ENCODE peak calls at places on chromosome 7, in four cellular contexts. S is MM.1S, C is HFF-Myc, Z is gastrocnemius medialis. Y is an unnamed sample.

GRCh38 chr7:157787275-157787701 is 450.5 kb downstream of the DNAJB6 start:
- DNase-seq in S (no peak), C (no peak), Z (no peak), Y (no peak)

GRCh38 chr7:136956232-136956631 is 87.8 kb downstream of the CHRM2 start:
- DNase-seq in S (peak), C (peak), Z (no peak), Y (peak)

GRCh38 chr7:36967387-36967786 is 243.1 kb upstream of the AOAH start:
- DNase-seq in S (peak), C (peak), Z (peak), Y (peak)

GRCh38 chr7:100863406-100863950 is 3.7 kb upstream of the TRIP6 start:
- DNase-seq in S (no peak), C (no peak), Z (no peak), Y (no peak)

GRCh38 chr7:140260338-140260737 is 83.6 kb upstream of the KDM7A start:
- DNase-seq in S (no peak), C (no peak), Z (no peak), Y (no peak)

GRCh38 chr7:1242129-1242572 is 9.5 kb downstream of the UNCX start:
- DNase-seq in S (no peak), C (no peak), Z (no peak), Y (no peak)

GRCh38 chr7:1459930-1460756 is 873 bp upstream of the MICALL2 start:
- DNase-seq in S (peak), C (no peak), Z (no peak), Y (no peak)

GRCh38 chr7:117048114-117048853 is 95.0 kb downstream of the ST7 start:
- DNase-seq in S (no peak), C (no peak), Z (no peak), Y (no peak)

GRCh38 chr7:143248781-143249354 is 14.4 kb upstream of the GSTK1 start:
- DNase-seq in S (no peak), C (no peak), Z (no peak), Y (no peak)

GRCh38 chr7:45872116-45873034 is 507 bp downstream of the CCDC201 start:
- DNase-seq in S (peak), C (no peak), Z (no peak), Y (no peak)

GRCh38 chr7:20153999-20154398 is 63.2 kb downstream of the MACC1 start:
- DNase-seq in S (no peak), C (no peak), Z (no peak), Y (no peak)

GRCh38 chr7:46162582-46162981 is 241.5 kb upstream of the IGFBP3 start:
- DNase-seq in S (no peak), C (no peak), Z (no peak), Y (no peak)

GRCh38 chr7:108345710-108346336 is 110.4 kb downstream of the NRCAM start:
- DNase-seq in S (no peak), C (no peak), Z (no peak), Y (no peak)

GRCh38 chr7:33979807-33980355 is 74.5 kb downstream of the BMPER start:
- DNase-seq in S (no peak), C (peak), Z (no peak), Y (peak)

GRCh38 chr7:43481905-43482678 is 100.8 kb upstream of the STK17A start:
- DNase-seq in S (no peak), C (peak), Z (no peak), Y (no peak)

GRCh38 chr7:143126146-143126545 is 5.7 kb upstream of the PIP start:
- DNase-seq in S (no peak), C (peak), Z (no peak), Y (peak)

GRCh38 chr7:23012186-23012585 is 1.7 kb downstream of the HYCC1 start:
- DNase-seq in S (no peak), C (no peak), Z (no peak), Y (no peak)

GRCh38 chr7:23011222-23011924 is 2.6 kb downstream of the HYCC1 start:
- DNase-seq in S (no peak), C (no peak), Z (no peak), Y (no peak)

GRCh38 chr7:23012797-23013714 is 874 bp downstream of the HYCC1 start:
- DNase-seq in S (peak), C (no peak), Z (no peak), Y (no peak)

GRCh38 chr7:23013715-23014649 is at the start of gene HYCC1:
- DNase-seq in S (peak), C (peak), Z (peak), Y (peak)

DNA sequence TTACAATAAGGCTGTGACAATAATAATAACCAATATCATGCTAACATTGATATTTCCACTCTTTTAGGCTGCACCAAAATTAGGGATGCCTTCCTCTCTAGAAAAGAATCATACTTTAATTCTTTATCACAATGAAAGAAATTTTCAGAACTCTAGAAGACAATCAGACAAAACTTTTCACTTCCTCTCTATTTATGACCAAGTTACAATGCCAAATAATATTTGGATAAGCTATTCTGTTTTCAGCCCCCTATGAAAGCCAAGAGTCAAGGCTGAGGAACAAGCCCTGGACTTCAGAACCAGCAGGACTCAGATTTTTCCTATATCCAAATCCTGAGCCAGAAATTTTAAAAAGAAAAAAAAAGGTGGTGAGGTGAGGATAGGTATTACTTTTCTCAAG is 4.6 kb downstream of the HYCC1 start:
- DNase-seq in S (no peak), C (no peak), Z (no peak), Y (no peak)
- H3K4me3 ChIP-seq in S (no peak), C (no peak), Z (no peak), Y (no peak)

GRCh38 chr7:95433952-95434351 is 876 bp downstream of the PON2 start:
- DNase-seq in S (no peak), C (no peak), Z (no peak), Y (no peak)

GRCh38 chr7:95434501-95435421 is at the start of gene PON2:
- DNase-seq in S (peak), C (peak), Z (peak), Y (peak)

GRCh38 chr7:95436407-95436806 is 1.6 kb upstream of the PON2 start:
- DNase-seq in S (no peak), C (no peak), Z (no peak), Y (no peak)

GRCh38 chr7:95433129-95433528 is 1.7 kb downstream of the PON2 start:
- DNase-seq in S (no peak), C (no peak), Z (no peak), Y (no peak)

GRCh38 chr7:95435422-95435780 is 573 bp upstream of the PON2 start:
- DNase-seq in S (no peak), C (no peak), Z (no peak), Y (no peak)
- H3K4me3 ChIP-seq in S (no peak), C (peak), Z (peak), Y (peak)

GRCh38 chr7:85185355-85186082 is 1.3 kb downstream of the SEMA3D start:
- DNase-seq in S (no peak), C (peak), Z (no peak), Y (no peak)
- H3K4me3 ChIP-seq in S (peak), C (peak), Z (peak), Y (peak)

GRCh38 chr7:149457766-149458165 is 3.1 kb downstream of the ZNF777 start:
- DNase-seq in S (no peak), C (no peak), Z (no peak), Y (no peak)

GRCh38 chr7:149460493-149461330 is at the start of gene ZNF777:
- DNase-seq in S (peak), C (peak), Z (peak), Y (peak)

GRCh38 chr7:149459540-149460433 is 1.1 kb downstream of the ZNF777 start:
- DNase-seq in S (peak), C (no peak), Z (no peak), Y (no peak)

GRCh38 chr7:149458235-149458634 is 2.6 kb downstream of the ZNF777 start:
- DNase-seq in S (no peak), C (no peak), Z (no peak), Y (no peak)

DNA sequence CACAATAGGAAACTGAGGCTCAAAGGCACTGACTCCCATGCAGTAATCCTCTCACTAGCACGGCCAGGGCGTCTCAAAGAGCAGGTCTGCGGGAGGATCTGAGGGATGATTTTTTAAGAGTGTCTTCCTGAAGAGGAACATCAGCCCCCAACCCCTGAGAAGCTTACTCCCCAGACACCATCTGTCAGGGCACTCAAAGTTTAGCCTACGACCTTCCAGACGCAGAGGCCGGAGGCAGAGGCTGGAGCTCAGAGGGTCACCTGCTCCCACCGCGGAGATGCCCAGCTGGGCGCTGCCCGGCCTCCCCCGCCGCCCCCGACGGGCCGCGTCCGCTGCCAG is 1.7 kb downstream of the ZNF777 start:
- DNase-seq in S (no peak), C (no peak), Z (no peak), Y (no peak)
- H3K4me3 ChIP-seq in S (peak), C (peak), Z (peak), Y (peak)

DNA sequence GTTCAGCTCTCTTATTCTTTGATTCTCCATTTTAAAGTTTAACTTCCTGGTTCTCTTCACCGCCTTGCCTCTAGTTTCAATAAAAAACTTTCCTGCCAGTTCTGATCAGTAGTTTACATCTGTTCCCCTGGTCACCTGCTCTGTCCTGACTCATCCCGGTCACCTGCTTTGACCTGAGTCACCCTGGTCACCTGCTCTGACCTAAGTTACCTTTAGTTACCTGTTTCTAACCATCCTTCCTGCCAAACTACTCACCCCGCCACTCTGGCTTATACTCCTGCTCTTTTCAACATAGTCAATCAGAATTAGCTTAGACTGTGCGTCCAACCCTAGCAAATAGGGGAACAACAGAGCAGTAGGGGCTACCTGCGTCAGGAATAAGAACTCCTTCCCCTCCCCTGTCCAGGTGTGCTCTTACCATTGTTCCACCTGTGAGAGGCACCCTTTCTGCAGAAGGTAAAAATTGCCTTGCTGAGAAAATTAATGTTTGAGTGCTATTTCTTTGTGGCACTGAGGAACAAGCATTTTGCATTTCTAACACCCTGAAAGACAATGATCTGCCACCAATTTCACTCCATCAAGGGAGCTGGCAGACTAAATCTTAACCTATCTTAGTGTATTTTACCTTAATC is 263.6 kb downstream of the DOCK4 start:
- DNase-seq in S (no peak), C (no peak), Z (no peak), Y (no peak)
- H3K4me3 ChIP-seq in S (no peak), C (no peak), Z (no peak), Y (no peak)